ENCODE peak calls at places on chromosomes 4 and X, in four cellular contexts. Y, C, V and H are unnamed samples.

GRCh38 chrX:123339201-123339905 is 155.3 kb downstream of the GRIA3 start:
- DNase-seq in Y (no peak), V (no peak), C (no peak), H (no peak)

GRCh38 chr4:174080361-174080760 is 203.1 kb downstream of the FBXO8 start:
- DNase-seq in V (no peak), C (no peak), Y (no peak), H (no peak)

GRCh38 chr4:104516884-104517283 is 22.2 kb upstream of the CXXC4 start:
- DNase-seq in V (no peak), Y (no peak), C (no peak), H (no peak)

GRCh38 chr4:101938836-101939235 is 148.3 kb downstream of the BANK1 start:
- DNase-seq in Y (no peak), V (no peak), C (no peak), H (no peak)

GRCh38 chrX:9312922-9313867 is 151.7 kb upstream of the TBL1X start:
- DNase-seq in Y (no peak), V (no peak), C (peak), H (peak)

GRCh38 chr4:75036046-75036445 is 103.1 kb downstream of the PARM1 start:
- DNase-seq in Y (no peak), V (no peak), C (no peak), H (no peak)

GRCh38 chrX:108537005-108537404 is 97.4 kb downstream of the COL4A5 start:
- DNase-seq in V (no peak), Y (no peak), C (peak), H (no peak)

GRCh38 chr4:181541396-181541795 is 701.8 kb upstream of the TENM3 start:
- DNase-seq in V (no peak), Y (no peak), C (no peak), H (no peak)

GRCh38 chrX:14027511-14028019 is 2.1 kb downstream of the GEMIN8 start:
- DNase-seq in C (peak), Y (no peak), V (no peak), H (no peak)

GRCh38 chr4:183797445-183798248 is 107.5 kb upstream of the STOX2 start:
- DNase-seq in Y (no peak), V (no peak), C (no peak), H (peak)

GRCh38 chrX:112819013-112819635 is 21.5 kb downstream of the AMOT start:
- DNase-seq in V (peak), C (no peak), Y (no peak), H (no peak)

GRCh38 chr4:63221477-63221876 is 1187.8 kb downstream of the TECRL start:
- DNase-seq in Y (no peak), C (no peak), V (no peak), H (no peak)

GRCh38 chrX:40095588-40096394 is 2.0 kb downstream of the BCOR start:
- DNase-seq in C (no peak), V (peak), Y (no peak), H (no peak)

GRCh38 chrX:1589356-1590130 is 1.9 kb upstream of the AKAP17A start:
- DNase-seq in C (no peak), V (no peak), Y (no peak), H (no peak)

GRCh38 chrX:99572711-99573110 is 837.4 kb downstream of the PCDH19 start:
- DNase-seq in Y (no peak), C (no peak), V (no peak), H (no peak)

GRCh38 chr4:152975615-152976465 is 39.7 kb downstream of the FHDC1 start:
- DNase-seq in Y (no peak), C (no peak), V (no peak), H (no peak)
- TF ChIP-seq POLR2A in Y (no peak), C (no peak), V (no peak), H (no peak)

DNA sequence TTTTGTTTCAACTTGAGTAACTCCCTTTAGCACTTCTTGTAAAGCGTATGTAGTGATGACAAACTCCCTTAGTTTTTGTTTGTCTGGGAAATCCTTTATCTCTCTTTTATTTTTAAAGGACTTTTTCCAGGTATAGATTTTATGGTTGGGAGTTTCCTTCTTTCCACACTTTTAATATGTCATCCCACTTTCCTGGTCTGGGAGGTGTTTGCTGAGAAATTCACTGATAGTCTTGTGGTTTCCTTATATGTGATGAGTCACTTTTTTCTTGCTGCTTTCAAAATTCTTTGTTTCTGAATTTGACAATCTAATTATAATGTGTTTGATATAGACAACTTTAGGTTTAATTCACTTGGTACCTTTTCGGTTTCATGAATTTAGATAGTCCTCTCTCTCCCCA is 353.9 kb downstream of the GPAT3 start:
- DNase-seq in V (no peak), Y (no peak), C (no peak), H (no peak)
- H3K27ac ChIP-seq in V (no peak), Y (no peak), C (no peak), H (no peak)

GRCh38 chr4:155119006-155119405 is 89.4 kb upstream of the NPY2R start:
- DNase-seq in C (no peak), V (no peak), Y (no peak), H (no peak)
- TF ChIP-seq POLR2A in C (no peak), V (no peak), Y (no peak), H (no peak)

GRCh38 chr4:15144249-15144966 is 142.1 kb downstream of the CPEB2 start:
- DNase-seq in C (no peak), V (no peak), Y (no peak), H (no peak)
- H3K27ac ChIP-seq in C (no peak), V (no peak), Y (no peak), H (no peak)

GRCh38 chr4:137422666-137423065 is 109.6 kb downstream of the PCDH18 start:
- DNase-seq in V (no peak), C (no peak), Y (no peak), H (no peak)
- TF ChIP-seq POLR2A in V (no peak), C (no peak), Y (no peak), H (no peak)

DNA sequence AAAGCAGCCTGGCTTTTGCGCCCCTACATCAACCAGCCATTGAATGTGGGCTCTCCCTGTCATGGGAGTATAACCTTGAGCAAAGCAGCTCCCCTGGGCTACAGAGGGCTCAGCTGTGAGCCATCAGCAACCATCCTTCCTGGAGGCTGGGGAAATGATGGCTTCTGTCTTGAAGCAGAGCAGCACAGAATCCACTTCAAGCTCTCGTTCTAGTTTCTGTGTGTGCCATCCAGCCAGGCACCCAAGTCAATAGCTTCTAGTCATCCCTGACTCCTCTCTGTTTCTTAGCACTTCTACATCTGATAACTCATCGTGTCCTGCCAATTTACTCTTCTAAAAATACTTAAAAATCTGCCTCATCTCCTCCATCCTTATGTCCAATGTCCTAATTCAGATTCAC is 42.2 kb upstream of the TSPAN5 start:
- DNase-seq in V (no peak), C (no peak), Y (no peak), H (no peak)
- H3K27ac ChIP-seq in V (no peak), C (no peak), Y (no peak), H (no peak)